ENCODE peak calls at places on chromosome 1, in six cellular contexts. C, H, I, T, L and E are unnamed samples.

GRCh38 chr1:94411217-94411616 is 7.0 kb upstream of the ABCD3 start:
- DNase-seq in I (no peak), H (no peak), T (no peak), C (no peak), L (no peak), E (no peak)

GRCh38 chr1:1213919-1214599 is at the start of gene TNFRSF4:
- DNase-seq in I (no peak), T (no peak), L (no peak), H (no peak), C (no peak), E (no peak)

GRCh38 chr1:172394167-172394751 is 26.2 kb upstream of the C1orf105 start:
- DNase-seq in C (no peak), I (peak), H (peak), L (peak), T (peak), E (peak)

GRCh38 chr1:70906790-70907189 is 140.8 kb downstream of the PTGER3 start:
- DNase-seq in H (no peak), I (no peak), C (no peak), T (no peak), L (no peak), E (no peak)

GRCh38 chr1:62068978-62069377 is 125.7 kb upstream of the L1TD1 start:
- DNase-seq in T (no peak), C (no peak), L (no peak), I (no peak), H (no peak), E (no peak)

GRCh38 chr1:16122916-16123315 is 33.0 kb downstream of the EPHA2 start:
- DNase-seq in I (peak), H (no peak), C (no peak), L (peak), T (no peak), E (peak)

GRCh38 chr1:216183007-216183406 is 240.2 kb downstream of the USH2A start:
- DNase-seq in T (no peak), C (peak), H (no peak), I (no peak), L (no peak), E (no peak)

GRCh38 chr1:64060611-64061302 is 142.7 kb upstream of the UBE2U start:
- DNase-seq in H (no peak), L (no peak), I (no peak), C (no peak), T (no peak), E (no peak)

GRCh38 chr1:21254335-21254951 is 35.8 kb downstream of the ECE1 start:
- DNase-seq in T (no peak), L (no peak), I (peak), H (no peak), C (no peak), E (no peak)

GRCh38 chr1:100629391-100629790 is 90.2 kb upstream of the VCAM1 start:
- DNase-seq in T (no peak), I (no peak), L (no peak), C (no peak), H (no peak), E (no peak)

GRCh38 chr1:40477680-40478057 is 579 bp downstream of the ZFP69 start:
- DNase-seq in C (peak), T (no peak), I (peak), H (no peak), L (no peak), E (peak)

GRCh38 chr1:27568247-27569087 is 35.5 kb downstream of the AHDC1 start:
- DNase-seq in C (peak), H (peak), T (peak), L (peak), I (peak), E (peak)